ENCODE peak calls at places on chromosome 9, in six cellular contexts. F, V, L, E, X and C are unnamed samples.

GRCh38 chr9:1434082-1434481 is 383.9 kb downstream of the DMRT2 start:
- DNase-seq in F (peak), V (no peak), L (no peak), E (no peak), X (no peak), C (no peak)

GRCh38 chr9:129145841-129146292 is 32.2 kb downstream of the IER5L start:
- DNase-seq in F (peak), V (peak), L (peak), E (peak), X (no peak), C (no peak)

GRCh38 chr9:121654497-121655140 is 3.2 kb downstream of the DAB2IP start:
- DNase-seq in F (no peak), V (no peak), L (no peak), E (no peak), X (no peak), C (no peak)

GRCh38 chr9:5712651-5713360 is 83.9 kb downstream of the RIC1 start:
- DNase-seq in F (no peak), V (no peak), L (no peak), E (no peak), X (no peak), C (no peak)

GRCh38 chr9:114178756-114179450 is 23.6 kb downstream of the COL27A1 start:
- DNase-seq in F (peak), V (no peak), L (no peak), E (no peak), X (no peak), C (no peak)

GRCh38 chr9:116628706-116629105 is 58.4 kb upstream of the TRIM32 start:
- DNase-seq in F (no peak), V (no peak), L (peak), E (no peak), X (no peak), C (no peak)

GRCh38 chr9:12935714-12936113 is 160.9 kb downstream of the LURAP1L start:
- DNase-seq in F (peak), V (peak), L (peak), E (peak), X (no peak), C (no peak)

GRCh38 chr9:92019658-92020057 is 69.6 kb upstream of the ROR2 start:
- DNase-seq in F (no peak), V (no peak), L (no peak), E (no peak), X (no peak), C (no peak)

GRCh38 chr9:11241779-11242178 is 629.0 kb upstream of the PTPRD start:
- DNase-seq in F (no peak), V (no peak), L (no peak), E (no peak), X (no peak), C (no peak)

GRCh38 chr9:93614830-93615468 is 38.6 kb downstream of the PHF2 start:
- DNase-seq in F (no peak), V (no peak), L (no peak), E (no peak), X (no peak), C (no peak)

GRCh38 chr9:130199605-130200004 is 27.4 kb downstream of the NCS1 start:
- DNase-seq in F (peak), V (peak), L (no peak), E (peak), X (no peak), C (no peak)

GRCh38 chr9:127313042-127313560 is 48.5 kb downstream of the GARNL3 start:
- DNase-seq in F (no peak), V (no peak), L (no peak), E (no peak), X (no peak), C (no peak)

GRCh38 chr9:127105805-127106492 is 16.5 kb downstream of the ANGPTL2 start:
- DNase-seq in F (no peak), V (no peak), L (no peak), E (peak), X (no peak), C (no peak)

GRCh38 chr9:120435066-120435465 is 144.9 kb downstream of the CDK5RAP2 start:
- DNase-seq in F (peak), V (peak), L (no peak), E (peak), X (no peak), C (no peak)

GRCh38 chr9:129111762-129112151 is 542 bp downstream of the PTPA start:
- DNase-seq in F (peak), V (peak), L (peak), E (peak), X (no peak), C (peak)

GRCh38 chr9:124392855-124393460 is 22.3 kb downstream of the PSMB7 start:
- DNase-seq in F (peak), V (peak), L (peak), E (peak), X (no peak), C (no peak)

GRCh38 chr9:127162046-127162445 is 39.6 kb upstream of the ANGPTL2 start:
- DNase-seq in F (no peak), V (no peak), L (no peak), E (no peak), X (no peak), C (no peak)

GRCh38 chr9:77063645-77064285 is 44.3 kb downstream of the FOXB2 start:
- DNase-seq in F (peak), V (peak), L (peak), E (peak), X (no peak), C (no peak)

GRCh38 chr9:112439171-112439570 is 47.5 kb upstream of the KIAA1958 start:
- DNase-seq in F (no peak), V (no peak), L (no peak), E (no peak), X (no peak), C (no peak)

GRCh38 chr9:9790216-9790872 is 822.5 kb downstream of the PTPRD start:
- DNase-seq in F (no peak), V (peak), L (peak), E (no peak), X (no peak), C (peak)

GRCh38 chr9:74555015-74555414 is 57.9 kb downstream of the RORB start:
- DNase-seq in F (no peak), V (no peak), L (no peak), E (no peak), X (no peak), C (no peak)

GRCh38 chr9:114174557-114174875 is 19.2 kb downstream of the COL27A1 start:
- DNase-seq in F (no peak), V (no peak), L (no peak), E (no peak), X (no peak), C (no peak)

GRCh38 chr9:6414291-6414690 is 1.3 kb downstream of the UHRF2 start:
- DNase-seq in F (peak), V (peak), L (peak), E (no peak), X (no peak), C (no peak)

GRCh38 chr9:89983411-89983810 is 378.6 kb downstream of the GADD45G start:
- DNase-seq in F (no peak), V (no peak), L (no peak), E (no peak), X (no peak), C (no peak)

GRCh38 chr9:126511426-126511825 is 102.3 kb upstream of the LMX1B start:
- DNase-seq in F (no peak), V (no peak), L (no peak), E (no peak), X (no peak), C (no peak)

GRCh38 chr9:132572921-132573320 is 9.5 kb upstream of the BARHL1 start:
- DNase-seq in F (peak), V (no peak), L (peak), E (peak), X (no peak), C (no peak)

GRCh38 chr9:76294301-76294700 is 99.9 kb downstream of the RFK start:
- DNase-seq in F (no peak), V (no peak), L (no peak), E (no peak), X (no peak), C (no peak)

GRCh38 chr9:91246842-91247241 is 114.9 kb downstream of the AUH start:
- DNase-seq in F (no peak), V (peak), L (peak), E (no peak), X (no peak), C (no peak)

GRCh38 chr9:27352457-27353188 is 55.7 kb upstream of the EQTN start:
- DNase-seq in F (no peak), V (no peak), L (no peak), E (no peak), X (no peak), C (no peak)

GRCh38 chr9:16701347-16701746 is 169.1 kb downstream of the BNC2 start:
- DNase-seq in F (no peak), V (no peak), L (no peak), E (no peak), X (no peak), C (no peak)

GRCh38 chr9:136099547-136099946 is 4.5 kb upstream of the NACC2 start:
- DNase-seq in F (no peak), V (no peak), L (no peak), E (no peak), X (no peak), C (no peak)

GRCh38 chr9:136096505-136097001 is 1.5 kb upstream of the NACC2 start:
- DNase-seq in F (no peak), V (no peak), L (no peak), E (no peak), X (no peak), C (no peak)

GRCh38 chr9:136100700-136101614 is 5.9 kb upstream of the NACC2 start:
- DNase-seq in F (no peak), V (no peak), L (no peak), E (no peak), X (no peak), C (no peak)

GRCh38 chr9:136098210-136098609 is 3.1 kb upstream of the NACC2 start:
- DNase-seq in F (no peak), V (no peak), L (no peak), E (no peak), X (no peak), C (no peak)

GRCh38 chr9:136098844-136099243 is 3.8 kb upstream of the NACC2 start:
- DNase-seq in F (no peak), V (no peak), L (no peak), E (no peak), X (no peak), C (no peak)
- TF ChIP-seq CTCF in F (no peak), V (no peak), L (no peak), E (no peak), X (no peak), C (no peak)

DNA sequence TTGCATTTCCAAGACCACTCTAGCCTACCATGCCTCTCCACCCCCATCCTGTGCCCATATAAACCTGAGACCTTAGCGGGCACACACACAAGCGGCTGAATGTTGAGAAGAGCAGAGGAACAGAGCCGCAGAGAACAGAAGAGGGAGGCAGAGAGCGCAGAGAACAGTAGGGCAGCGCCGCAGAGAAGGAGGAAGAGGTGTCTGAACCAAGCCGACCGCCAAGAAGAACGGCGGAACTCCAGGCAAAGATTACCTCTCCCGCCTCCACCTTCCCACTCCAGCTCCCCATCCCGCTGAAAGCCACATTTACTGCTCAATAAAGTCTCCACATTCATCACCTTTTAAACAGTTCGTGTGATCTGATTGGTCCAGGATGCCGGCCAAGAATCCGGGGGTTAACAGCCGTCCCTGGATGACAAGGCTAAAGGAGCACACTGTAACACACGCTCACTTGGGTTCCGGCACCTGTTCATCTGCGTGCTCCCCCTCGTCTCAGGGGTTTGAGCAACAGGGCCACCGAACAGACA is 33.2 kb downstream of the GRIN3A start:
- DNase-seq in F (peak), V (no peak), L (no peak), E (no peak), X (peak), C (no peak)
- TF ChIP-seq CTCF in F (peak), V (no peak), L (peak), E (peak), X (peak), C (no peak)

GRCh38 chr9:87420884-87421283 is 76.8 kb upstream of the DAPK1 start:
- DNase-seq in F (no peak), V (no peak), L (no peak), E (no peak), X (no peak), C (no peak)
- TF ChIP-seq CTCF in F (no peak), V (no peak), L (no peak), E (no peak), X (no peak), C (no peak)

GRCh38 chr9:125511780-125512179 is 195.2 kb downstream of the MAPKAP1 start:
- DNase-seq in F (no peak), V (no peak), L (no peak), E (no peak), X (no peak), C (no peak)

GRCh38 chr9:125510980-125511379 is 196.0 kb downstream of the MAPKAP1 start:
- DNase-seq in F (no peak), V (no peak), L (no peak), E (no peak), X (no peak), C (no peak)

GRCh38 chr9:125507247-125507646 is 199.8 kb downstream of the MAPKAP1 start:
- DNase-seq in F (no peak), V (no peak), L (no peak), E (no peak), X (no peak), C (no peak)

GRCh38 chr9:125508261-125508660 is 198.7 kb downstream of the MAPKAP1 start:
- DNase-seq in F (no peak), V (no peak), L (no peak), E (no peak), X (no peak), C (no peak)

GRCh38 chr9:125509476-125509875 is 197.5 kb downstream of the MAPKAP1 start:
- DNase-seq in F (peak), V (peak), L (peak), E (peak), X (no peak), C (no peak)
- TF ChIP-seq CTCF in F (no peak), V (peak), L (no peak), E (no peak), X (no peak), C (no peak)

DNA sequence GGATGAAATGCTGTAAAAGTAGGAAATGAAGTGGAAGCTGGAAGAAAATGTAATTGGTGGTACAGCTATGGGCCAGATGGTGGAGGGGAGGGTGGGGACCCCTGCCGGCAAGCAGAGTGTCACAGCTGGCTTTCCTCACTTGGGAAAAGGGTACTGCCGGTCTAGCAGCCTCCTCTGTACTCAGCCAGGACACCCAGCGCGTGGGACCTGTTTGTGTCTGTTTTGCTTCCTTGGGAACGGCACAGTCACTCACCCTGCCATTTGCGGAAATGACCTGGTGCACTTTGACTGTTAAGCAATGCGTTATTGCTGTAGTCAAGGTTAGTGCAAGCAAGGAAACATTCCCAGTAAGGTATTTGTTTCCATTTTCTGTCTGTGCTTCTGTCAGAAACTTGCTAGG is 10.1 kb downstream of the TMEM252 start:
- DNase-seq in F (no peak), V (no peak), L (peak), E (no peak), X (no peak), C (no peak)
- TF ChIP-seq CTCF in F (no peak), V (no peak), L (peak), E (no peak), X (no peak), C (no peak)

DNA sequence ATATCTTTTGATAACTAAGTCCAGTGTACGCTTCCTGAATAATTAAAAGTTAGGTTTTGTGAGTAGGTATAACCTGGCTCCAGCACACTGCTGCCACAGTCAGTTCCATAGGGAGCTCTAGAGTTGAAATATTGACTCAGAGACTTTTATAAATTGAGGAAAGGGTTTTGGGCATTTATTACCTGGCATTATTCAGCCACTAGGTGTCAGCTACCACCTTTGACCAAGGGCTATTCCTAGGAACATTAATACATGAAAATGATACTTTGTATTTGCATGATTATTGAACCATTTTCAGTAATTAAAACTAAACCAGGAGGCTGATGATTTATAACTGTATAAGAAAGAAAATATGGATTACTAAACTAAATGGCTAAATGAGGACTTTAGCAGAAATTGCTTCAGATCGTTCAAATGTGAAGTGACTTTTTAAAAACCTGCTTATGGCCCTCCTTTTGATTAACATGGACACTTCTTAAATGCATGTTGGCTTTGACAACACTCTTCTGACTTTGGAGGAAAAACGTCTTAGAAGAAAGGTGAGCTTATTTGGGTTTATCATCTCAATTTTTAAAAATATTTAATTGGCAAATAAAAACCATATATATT is 83.0 kb downstream of the SMC2 start:
- DNase-seq in F (peak), V (peak), L (no peak), E (no peak), X (no peak), C (no peak)
- TF ChIP-seq CTCF in F (peak), V (peak), L (peak), E (peak), X (no peak), C (peak)